ENCODE peak calls at places on chromosome X, in ten cellular contexts. V, N, X, K, Q, F, M, Y, Z and J are unnamed samples.

GRCh38 chrX:150502979-150503897 is 65.2 kb upstream of the MTM1 start:
- DNase-seq in V (no peak), N (no peak), X (no peak), K (no peak), Q (no peak), F (no peak), M (no peak), Y (no peak), Z (no peak), J (no peak)

GRCh38 chrX:53255738-53256191 is 25.6 kb downstream of the IQSEC2 start:
- DNase-seq in V (no peak), N (no peak), X (no peak), K (no peak), Q (no peak), F (no peak), M (no peak), Y (no peak), Z (no peak), J (no peak)

GRCh38 chrX:133881011-133881410 is 104.4 kb downstream of the GPC3 start:
- DNase-seq in V (no peak), N (no peak), X (no peak), K (no peak), Q (no peak), F (no peak), M (no peak), Y (no peak), Z (no peak), J (no peak)

GRCh38 chrX:103685396-103685795 is 1.1 kb downstream of the MORF4L2 start:
- DNase-seq in V (no peak), N (no peak), X (no peak), K (peak), Q (no peak), F (no peak), M (no peak), Y (no peak), Z (no peak), J (no peak)

GRCh38 chrX:23673108-23673507 is 5.8 kb downstream of the PRDX4 start:
- DNase-seq in V (no peak), N (no peak), X (no peak), K (no peak), Q (no peak), F (no peak), M (no peak), Y (no peak), Z (no peak), J (no peak)

GRCh38 chrX:68462653-68463052 is 29.4 kb upstream of the OPHN1 start:
- DNase-seq in V (no peak), N (peak), X (no peak), K (peak), Q (no peak), F (no peak), M (no peak), Y (peak), Z (peak), J (no peak)

GRCh38 chrX:6678313-6678712 is 143.4 kb upstream of the VCX3A start:
- DNase-seq in V (no peak), N (no peak), X (no peak), K (no peak), Q (no peak), F (no peak), M (no peak), Y (no peak), Z (no peak), J (no peak)

GRCh38 chrX:111917591-111917990 is 41.6 kb downstream of the TRPC5OS start:
- DNase-seq in V (no peak), N (no peak), X (no peak), K (no peak), Q (no peak), F (no peak), M (no peak), Y (no peak), Z (no peak), J (no peak)

GRCh38 chrX:13088155-13088485 is 43.7 kb upstream of the FAM9C start:
- DNase-seq in V (no peak), N (no peak), X (no peak), K (no peak), Q (no peak), F (no peak), M (no peak), Y (no peak), Z (no peak), J (no peak)

GRCh38 chrX:110317820-110318663 is at the start of gene AMMECR1:
- DNase-seq in V (peak), N (peak), X (peak), K (peak), Q (peak), F (peak), M (peak), Y (peak), Z (peak), J (no peak)

GRCh38 chrX:15674514-15674898 is 9.9 kb upstream of the CLTRN start:
- DNase-seq in V (peak), N (peak), X (peak), K (peak), Q (peak), F (peak), M (peak), Y (peak), Z (peak), J (no peak)

GRCh38 chrX:118577041-118577440 is 81.4 kb downstream of the DOCK11 start:
- DNase-seq in V (no peak), N (no peak), X (no peak), K (no peak), Q (no peak), F (peak), M (no peak), Y (no peak), Z (no peak), J (no peak)

GRCh38 chrX:16516473-16516872 is 133.5 kb upstream of the S100G start:
- DNase-seq in V (no peak), N (no peak), X (no peak), K (peak), Q (no peak), F (no peak), M (no peak), Y (no peak), Z (no peak), J (no peak)